ENCODE peak calls at places on chromosomes 16 and 17, in five cellular contexts. One of them, this sample, is unnamed.

GRCh38 chr17:77959926-77960521 is 1.5 kb downstream of the TNRC6C start:
- DNase-seq in dorsolateral prefrontal cortex: no peak
- DNase-seq in amniotic stem cell: no peak
- DNase-seq in activated CD4-positive, CD25-positive, alpha-beta regulatory T cell treated with anti-CD3 and anti-CD28 coated beads, Interleukin-2, amount 50 U/mL, for 16 hours: no peak
- DNase-seq in aorta: no peak
- DNase-seq in this sample: no peak

GRCh38 chr17:45050680-45051059 is 762 bp downstream of the DCAKD start:
- DNase-seq in activated CD4-positive, CD25-positive, alpha-beta regulatory T cell treated with anti-CD3 and anti-CD28 coated beads, Interleukin-2, amount 50 U/mL, for 16 hours: no peak
- DNase-seq in dorsolateral prefrontal cortex: no peak
- DNase-seq in aorta: no peak
- DNase-seq in amniotic stem cell: no peak
- DNase-seq in this sample: no peak

GRCh38 chr17:63193827-63194226 is 227.8 kb downstream of the TANC2 start:
- DNase-seq in aorta: no peak
- DNase-seq in dorsolateral prefrontal cortex: no peak
- DNase-seq in amniotic stem cell: no peak
- DNase-seq in activated CD4-positive, CD25-positive, alpha-beta regulatory T cell treated with anti-CD3 and anti-CD28 coated beads, Interleukin-2, amount 50 U/mL, for 16 hours: no peak
- DNase-seq in this sample: no peak

GRCh38 chr16:88599092-88599733 is 29.0 kb downstream of the ZC3H18 start:
- DNase-seq in amniotic stem cell: no peak
- DNase-seq in activated CD4-positive, CD25-positive, alpha-beta regulatory T cell treated with anti-CD3 and anti-CD28 coated beads, Interleukin-2, amount 50 U/mL, for 16 hours: no peak
- DNase-seq in dorsolateral prefrontal cortex: peak
- DNase-seq in aorta: no peak
- DNase-seq in this sample: no peak

GRCh38 chr17:51152766-51153209 is 571 bp upstream of the NME1 start:
- DNase-seq in amniotic stem cell: no peak
- DNase-seq in aorta: no peak
- DNase-seq in dorsolateral prefrontal cortex: no peak
- DNase-seq in activated CD4-positive, CD25-positive, alpha-beta regulatory T cell treated with anti-CD3 and anti-CD28 coated beads, Interleukin-2, amount 50 U/mL, for 16 hours: no peak
- DNase-seq in this sample: no peak

GRCh38 chr16:69787883-69788282 is 25.8 kb downstream of the WWP2 start:
- DNase-seq in amniotic stem cell: no peak
- DNase-seq in dorsolateral prefrontal cortex: no peak
- DNase-seq in activated CD4-positive, CD25-positive, alpha-beta regulatory T cell treated with anti-CD3 and anti-CD28 coated beads, Interleukin-2, amount 50 U/mL, for 16 hours: no peak
- DNase-seq in aorta: no peak
- DNase-seq in this sample: no peak

GRCh38 chr16:25134306-25134705 is 22.8 kb downstream of the LCMT1 start:
- DNase-seq in activated CD4-positive, CD25-positive, alpha-beta regulatory T cell treated with anti-CD3 and anti-CD28 coated beads, Interleukin-2, amount 50 U/mL, for 16 hours: no peak
- DNase-seq in dorsolateral prefrontal cortex: no peak
- DNase-seq in amniotic stem cell: no peak
- DNase-seq in aorta: no peak
- DNase-seq in this sample: no peak

GRCh38 chr17:45022655-45023339 is 28.6 kb downstream of the DCAKD start:
- DNase-seq in amniotic stem cell: no peak
- DNase-seq in activated CD4-positive, CD25-positive, alpha-beta regulatory T cell treated with anti-CD3 and anti-CD28 coated beads, Interleukin-2, amount 50 U/mL, for 16 hours: no peak
- DNase-seq in dorsolateral prefrontal cortex: no peak
- DNase-seq in aorta: no peak
- DNase-seq in this sample: no peak

GRCh38 chr17:32588135-32588534 is 101.3 kb downstream of the CDK5R1 start:
- DNase-seq in amniotic stem cell: no peak
- DNase-seq in dorsolateral prefrontal cortex: no peak
- DNase-seq in aorta: no peak
- DNase-seq in activated CD4-positive, CD25-positive, alpha-beta regulatory T cell treated with anti-CD3 and anti-CD28 coated beads, Interleukin-2, amount 50 U/mL, for 16 hours: no peak
- DNase-seq in this sample: no peak

GRCh38 chr17:15343749-15344148 is 2.4 kb upstream of the TEKT3 start:
- DNase-seq in amniotic stem cell: no peak
- DNase-seq in activated CD4-positive, CD25-positive, alpha-beta regulatory T cell treated with anti-CD3 and anti-CD28 coated beads, Interleukin-2, amount 50 U/mL, for 16 hours: no peak
- DNase-seq in aorta: no peak
- DNase-seq in dorsolateral prefrontal cortex: no peak
- DNase-seq in this sample: no peak

GRCh38 chr17:7956208-7956965 is 24.4 kb downstream of the CNTROB start:
- DNase-seq in dorsolateral prefrontal cortex: no peak
- DNase-seq in activated CD4-positive, CD25-positive, alpha-beta regulatory T cell treated with anti-CD3 and anti-CD28 coated beads, Interleukin-2, amount 50 U/mL, for 16 hours: no peak
- DNase-seq in aorta: no peak
- DNase-seq in amniotic stem cell: no peak
- DNase-seq in this sample: no peak

GRCh38 chr17:50056217-50056960 is 479 bp downstream of the ITGA3 start:
- DNase-seq in activated CD4-positive, CD25-positive, alpha-beta regulatory T cell treated with anti-CD3 and anti-CD28 coated beads, Interleukin-2, amount 50 U/mL, for 16 hours: peak
- DNase-seq in aorta: peak
- DNase-seq in dorsolateral prefrontal cortex: peak
- DNase-seq in amniotic stem cell: no peak
- DNase-seq in this sample: peak

GRCh38 chr17:21374455-21375161 is 1.5 kb upstream of the KCNJ12 start:
- DNase-seq in activated CD4-positive, CD25-positive, alpha-beta regulatory T cell treated with anti-CD3 and anti-CD28 coated beads, Interleukin-2, amount 50 U/mL, for 16 hours: no peak
- DNase-seq in dorsolateral prefrontal cortex: no peak
- DNase-seq in aorta: no peak
- DNase-seq in amniotic stem cell: no peak
- DNase-seq in this sample: no peak

GRCh38 chr17:80214878-80215210 is 5.3 kb downstream of the SGSH start:
- DNase-seq in dorsolateral prefrontal cortex: no peak
- DNase-seq in amniotic stem cell: no peak
- DNase-seq in activated CD4-positive, CD25-positive, alpha-beta regulatory T cell treated with anti-CD3 and anti-CD28 coated beads, Interleukin-2, amount 50 U/mL, for 16 hours: no peak
- DNase-seq in aorta: no peak
- DNase-seq in this sample: no peak

GRCh38 chr17:77036136-77036840 is 104.5 kb upstream of the SEC14L1 start:
- DNase-seq in activated CD4-positive, CD25-positive, alpha-beta regulatory T cell treated with anti-CD3 and anti-CD28 coated beads, Interleukin-2, amount 50 U/mL, for 16 hours: no peak
- DNase-seq in dorsolateral prefrontal cortex: peak
- DNase-seq in aorta: peak
- DNase-seq in amniotic stem cell: no peak
- DNase-seq in this sample: no peak

GRCh38 chr17:59851431-59852375 is 41.0 kb downstream of the TUBD1 start:
- DNase-seq in amniotic stem cell: no peak
- DNase-seq in activated CD4-positive, CD25-positive, alpha-beta regulatory T cell treated with anti-CD3 and anti-CD28 coated beads, Interleukin-2, amount 50 U/mL, for 16 hours: no peak
- DNase-seq in aorta: peak
- DNase-seq in dorsolateral prefrontal cortex: no peak
- DNase-seq in this sample: no peak

GRCh38 chr16:3467920-3468319 is 24.4 kb downstream of the NAA60 start:
- DNase-seq in amniotic stem cell: no peak
- DNase-seq in aorta: no peak
- DNase-seq in dorsolateral prefrontal cortex: no peak
- DNase-seq in activated CD4-positive, CD25-positive, alpha-beta regulatory T cell treated with anti-CD3 and anti-CD28 coated beads, Interleukin-2, amount 50 U/mL, for 16 hours: no peak
- DNase-seq in this sample: no peak

GRCh38 chr17:41627316-41628072 is 3.1 kb upstream of the KRT17 start:
- DNase-seq in amniotic stem cell: no peak
- DNase-seq in aorta: peak
- DNase-seq in dorsolateral prefrontal cortex: no peak
- DNase-seq in activated CD4-positive, CD25-positive, alpha-beta regulatory T cell treated with anti-CD3 and anti-CD28 coated beads, Interleukin-2, amount 50 U/mL, for 16 hours: no peak
- DNase-seq in this sample: no peak

GRCh38 chr16:50151744-50152143 is 1.4 kb upstream of the TENT4B start:
- DNase-seq in amniotic stem cell: no peak
- DNase-seq in activated CD4-positive, CD25-positive, alpha-beta regulatory T cell treated with anti-CD3 and anti-CD28 coated beads, Interleukin-2, amount 50 U/mL, for 16 hours: no peak
- DNase-seq in aorta: no peak
- DNase-seq in dorsolateral prefrontal cortex: no peak
- DNase-seq in this sample: no peak

GRCh38 chr17:43468746-43469544 is 14.8 kb upstream of the DHX8 start:
- DNase-seq in dorsolateral prefrontal cortex: no peak
- DNase-seq in amniotic stem cell: peak
- DNase-seq in activated CD4-positive, CD25-positive, alpha-beta regulatory T cell treated with anti-CD3 and anti-CD28 coated beads, Interleukin-2, amount 50 U/mL, for 16 hours: no peak
- DNase-seq in aorta: no peak
- DNase-seq in this sample: no peak

GRCh38 chr17:14061666-14062560 is 7.4 kb upstream of the COX10 start:
- DNase-seq in activated CD4-positive, CD25-positive, alpha-beta regulatory T cell treated with anti-CD3 and anti-CD28 coated beads, Interleukin-2, amount 50 U/mL, for 16 hours: no peak
- DNase-seq in aorta: no peak
- DNase-seq in dorsolateral prefrontal cortex: no peak
- DNase-seq in amniotic stem cell: peak
- DNase-seq in this sample: no peak

This sample was measured in GM18507.